ENCODE peak calls at places on chromosomes 1 and 21, in seven cellular contexts. Z is HT1080; O is stimulated activated CD8-positive, alpha-beta memory T cell treated with anti-CD3 and anti-CD28 coated beads, Interleukin-7, amount 100 ng/mL, for 1 hour; N is SK-N-SH; X is dermis microvascular lymphatic vessel endothelial cell; L is IMR-90; C is neural crest cell. A is an unnamed sample.

GRCh38 chr1:219812491-219813221 is 115.7 kb downstream of the SLC30A10 start:
- DNase-seq in Z (peak; percentile 82), O (no peak), N (peak; percentile 67), X (peak; percentile 54), L (peak; percentile 71), C (peak; percentile 47), A (peak; percentile 66)

GRCh38 chr21:16363563-16363962 is 633.8 kb downstream of the USP25 start:
- DNase-seq in Z (no peak), O (no peak), N (no peak), X (no peak), L (no peak), C (no peak), A (no peak)

GRCh38 chr1:191668525-191668924 is 489.7 kb upstream of the RGS18 start:
- DNase-seq in Z (no peak), O (no peak), N (no peak), X (no peak), L (no peak), C (no peak), A (no peak)

GRCh38 chr1:179803916-179804315 is 60.8 kb downstream of the FAM163A start:
- DNase-seq in Z (no peak), O (no peak), N (no peak), X (no peak), L (no peak), C (no peak), A (no peak)

GRCh38 chr1:10082785-10083479 is 50.2 kb downstream of the UBE4B start:
- DNase-seq in Z (no peak), O (no peak), N (no peak), X (no peak), L (peak; percentile 15), C (no peak), A (peak; percentile 92)

GRCh38 chr1:52152976-52153375 is 11.1 kb downstream of the ZFYVE9 start:
- DNase-seq in Z (no peak), O (no peak), N (no peak), X (no peak), L (peak; percentile 47), C (no peak), A (no peak)

GRCh38 chr1:119738100-119738720 is 26.5 kb downstream of the PHGDH start:
- DNase-seq in Z (no peak), O (no peak), N (no peak), X (no peak), L (no peak), C (no peak), A (no peak)

GRCh38 chr1:23916209-23917131 is 3.3 kb upstream of the CNR2 start:
- DNase-seq in Z (peak; percentile 88), O (no peak), N (peak; percentile 85), X (peak; percentile 53), L (peak; percentile 58), C (peak; percentile 55), A (peak; percentile 71)

GRCh38 chr1:165841582-165842362 is 14.4 kb downstream of the UCK2 start:
- DNase-seq in Z (peak; percentile 75), O (no peak), N (no peak), X (peak; percentile 66), L (peak; percentile 75), C (no peak), A (peak; percentile 59)

GRCh38 chr1:209675567-209676154 is 449 bp downstream of the G0S2 start:
- DNase-seq in Z (no peak), O (no peak), N (peak; percentile 77), X (peak; percentile 19), L (peak; percentile 16), C (peak; percentile 12), A (no peak)

GRCh38 chr1:186536272-186536905 is 75.5 kb upstream of the PDC start:
- DNase-seq in Z (no peak), O (no peak), N (no peak), X (no peak), L (peak; percentile 10), C (no peak), A (peak; percentile 34)

A was measured in bronchial epithelial cell.